ENCODE peak calls at places on chromosome X, in six cellular contexts. T is NT2/D1, M is GM12878, I is HepG2, R is K562, Y is H1. E is an unnamed sample.

GRCh38 chrX:44878780-44879179 is 5.8 kb downstream of the KDM6A start:
- DNase-seq in T (no peak), M (no peak), I (no peak), R (no peak), Y (no peak), E (no peak)

GRCh38 chrX:27660878-27661277 is 70.7 kb downstream of the DCAF8L2 start:
- DNase-seq in T (no peak), M (no peak), I (no peak), R (no peak), Y (no peak), E (no peak)

GRCh38 chrX:32392655-32393054 is 818.7 kb downstream of the DMD start:
- DNase-seq in T (no peak), M (no peak), I (no peak), R (no peak), Y (no peak), E (no peak)

GRCh38 chrX:139776614-139777013 is 68.6 kb upstream of the MCF2 start:
- DNase-seq in T (no peak), M (no peak), I (no peak), R (no peak), Y (no peak), E (no peak)

GRCh38 chrX:111511477-111511876 is at the start of gene SERTM2:
- DNase-seq in T (peak; percentile 47), M (no peak), I (no peak), R (no peak), Y (no peak), E (no peak)

GRCh38 chrX:23811135-23811781 is 28.3 kb downstream of the SAT1 start:
- DNase-seq in T (no peak), M (no peak), I (no peak), R (no peak), Y (no peak), E (no peak)

GRCh38 chrX:102899940-102900916 is 36.8 kb upstream of the RAB40AL start:
- DNase-seq in T (peak; percentile 61), M (peak; percentile 33), I (peak; percentile 39), R (peak; percentile 63), Y (no peak), E (peak; percentile 27)

GRCh38 chrX:151680805-151681204 is 14.5 kb upstream of the PRRG3 start:
- DNase-seq in T (peak; percentile 43), M (peak; percentile 12), I (peak; percentile 45), R (peak; percentile 75), Y (peak; percentile 21), E (peak; percentile 32)

GRCh38 chrX:151698485-151698884 is 3.2 kb downstream of the PRRG3 start:
- DNase-seq in T (no peak), M (no peak), I (no peak), R (no peak), Y (no peak), E (no peak)

GRCh38 chrX:30615229-30615628 is 37.7 kb upstream of the TASL start:
- DNase-seq in T (no peak), M (no peak), I (no peak), R (no peak), Y (no peak), E (no peak)

GRCh38 chrX:154056739-154057367 is 37.2 kb upstream of the IRAK1 start:
- DNase-seq in T (no peak), M (no peak), I (peak; percentile 86), R (no peak), Y (no peak), E (no peak)

GRCh38 chrX:20382518-20383291 is 116.0 kb upstream of the RPS6KA3 start:
- DNase-seq in T (no peak), M (peak; percentile 12), I (peak; percentile 84), R (no peak), Y (no peak), E (no peak)

GRCh38 chrX:138128025-138128671 is 562.2 kb downstream of the ZIC3 start:
- DNase-seq in T (peak; percentile 13), M (no peak), I (peak; percentile 2), R (peak; percentile 19), Y (no peak), E (peak; percentile 1)

GRCh38 chrX:46837543-46838481 is 969 bp downstream of the RP2 start:
- DNase-seq in T (no peak), M (no peak), I (peak; percentile 12), R (no peak), Y (no peak), E (no peak)

GRCh38 chrX:82466994-82467393 is 1041.1 kb upstream of the POU3F4 start:
- DNase-seq in T (no peak), M (no peak), I (no peak), R (no peak), Y (no peak), E (no peak)

GRCh38 chrX:41761702-41762101 is 37.7 kb downstream of the GPR82 start:
- DNase-seq in T (no peak), M (no peak), I (no peak), R (no peak), Y (no peak), E (no peak)

DNA sequence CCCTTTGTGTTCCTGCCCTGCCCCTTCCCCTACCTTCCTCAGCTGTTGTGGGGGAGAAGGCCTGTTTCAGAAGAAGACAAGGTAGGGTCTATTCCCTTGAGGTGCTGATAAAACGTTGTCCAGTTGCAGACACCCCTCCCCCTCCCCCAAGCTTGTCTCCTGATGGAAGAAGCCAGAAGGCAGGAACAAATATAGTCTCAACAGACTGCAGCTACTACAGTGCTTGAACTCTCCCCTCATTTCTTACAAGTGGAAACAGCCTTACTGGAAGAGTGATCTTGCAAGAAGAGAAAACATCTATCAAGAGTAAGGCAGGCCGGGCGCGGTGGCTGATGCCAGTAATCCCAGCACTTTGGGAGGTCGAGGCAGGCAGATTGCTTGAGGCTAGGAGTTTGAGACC is 11.0 kb upstream of the MAP7D3 start:
- DNase-seq in T (no peak), M (no peak), I (no peak), R (no peak), Y (no peak), E (no peak)
- TF ChIP-seq ZNF274 in T (no peak), M (no peak), I (no peak), R (no peak), Y (no peak), E (no peak)

DNA sequence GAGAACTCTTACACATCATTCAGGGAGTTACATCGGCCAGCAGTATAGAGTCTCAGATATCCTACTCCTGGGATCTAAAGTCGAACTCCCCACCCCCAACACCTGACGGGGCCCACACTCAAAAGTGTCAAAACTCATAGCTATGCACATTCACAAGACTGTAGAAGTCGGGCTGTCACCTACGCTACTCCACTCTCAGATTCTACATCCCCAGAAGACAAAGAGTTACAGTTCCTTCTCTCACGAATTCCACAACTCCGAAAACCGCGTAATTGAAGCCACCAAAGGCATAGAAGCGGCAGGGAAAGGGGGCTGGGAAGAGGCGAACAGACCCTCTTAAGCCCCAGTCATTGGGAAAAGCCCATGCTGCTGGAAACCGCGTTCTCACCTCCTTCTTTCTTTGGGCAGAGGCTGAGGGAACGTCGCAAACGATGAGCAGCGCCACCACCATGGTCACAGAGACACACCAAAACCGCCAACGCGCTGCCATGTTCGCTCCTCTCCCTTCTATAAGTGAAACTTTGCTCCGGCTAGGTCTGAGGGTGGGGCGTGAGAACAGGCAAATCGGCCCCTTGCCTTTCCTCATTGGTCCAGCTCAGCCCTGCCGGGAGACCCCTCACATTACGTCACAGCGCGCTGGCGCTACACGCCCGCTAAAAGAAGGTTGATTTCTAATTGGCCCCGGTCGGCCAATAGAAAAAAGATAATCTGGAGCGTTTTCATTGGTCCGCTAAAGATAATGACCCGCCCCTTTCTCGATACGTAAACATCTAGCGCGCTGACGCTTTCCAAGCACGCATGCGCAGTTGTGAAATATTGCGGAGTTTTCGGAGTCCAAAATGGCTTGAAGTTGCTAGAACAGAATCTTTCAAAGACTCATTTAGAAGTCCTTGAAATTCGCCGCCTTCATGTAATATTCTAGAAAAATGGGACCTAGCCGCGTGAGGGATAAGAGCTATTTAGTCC is at the start of gene MAGT1:
- DNase-seq in T (peak; percentile 94), M (peak; percentile 90), I (peak; percentile 94), R (peak; percentile 81), Y (peak; percentile 82), E (peak; percentile 92)
- TF ChIP-seq ZNF274 in T (no peak), M (no peak), I (no peak), R (no peak), Y (no peak), E (no peak)

DNA sequence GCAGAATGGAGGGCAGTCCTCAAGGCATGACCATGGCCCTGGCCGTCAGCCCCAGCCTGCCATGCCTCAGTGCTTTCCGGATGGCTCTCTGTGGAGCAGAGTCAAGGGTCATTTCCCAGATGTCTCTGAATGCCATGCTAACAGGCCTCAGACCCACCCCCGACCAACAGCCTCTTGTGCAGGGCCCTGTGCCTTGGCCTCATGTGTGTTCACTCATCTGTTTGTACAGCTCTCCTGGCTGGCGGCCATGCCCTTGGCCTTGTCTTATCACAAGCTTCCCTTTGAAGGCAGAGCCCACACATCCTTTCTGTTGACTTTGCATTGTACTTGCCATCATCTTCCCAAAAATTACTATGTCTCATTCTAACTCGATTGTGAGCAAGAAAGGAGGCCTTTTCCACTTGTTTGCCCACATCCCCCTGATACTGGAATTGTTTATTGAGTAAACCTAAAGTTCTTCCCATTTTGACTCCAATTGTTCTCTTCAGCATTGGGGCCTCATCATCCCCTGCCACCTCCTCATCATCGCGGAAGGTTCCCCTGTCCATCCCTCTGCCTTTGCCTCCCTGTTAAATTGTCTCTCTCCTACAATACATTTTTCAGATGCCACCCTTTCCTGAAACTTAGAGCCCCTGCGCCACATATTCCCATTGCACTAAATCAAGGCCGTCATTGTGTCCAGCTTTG is 6.3 kb downstream of the CA5B start:
- DNase-seq in T (no peak), M (no peak), I (peak; percentile 90), R (no peak), Y (no peak), E (no peak)
- TF ChIP-seq ZNF274 in T (no peak), M (no peak), I (no peak), R (no peak), Y (no peak), E (no peak)

GRCh38 chrX:69163936-69164741 is 1.1 kb downstream of the PJA1 start:
- DNase-seq in T (no peak), M (no peak), I (no peak), R (peak; percentile 56), Y (no peak), E (no peak)
- TF ChIP-seq ZNF274 in T (no peak), M (no peak), I (no peak), R (no peak), Y (no peak), E (no peak)

GRCh38 chrX:143837010-143837409 is 46.9 kb upstream of the UBE2NL start:
- DNase-seq in T (no peak), M (no peak), I (no peak), R (no peak), Y (no peak), E (no peak)

DNA sequence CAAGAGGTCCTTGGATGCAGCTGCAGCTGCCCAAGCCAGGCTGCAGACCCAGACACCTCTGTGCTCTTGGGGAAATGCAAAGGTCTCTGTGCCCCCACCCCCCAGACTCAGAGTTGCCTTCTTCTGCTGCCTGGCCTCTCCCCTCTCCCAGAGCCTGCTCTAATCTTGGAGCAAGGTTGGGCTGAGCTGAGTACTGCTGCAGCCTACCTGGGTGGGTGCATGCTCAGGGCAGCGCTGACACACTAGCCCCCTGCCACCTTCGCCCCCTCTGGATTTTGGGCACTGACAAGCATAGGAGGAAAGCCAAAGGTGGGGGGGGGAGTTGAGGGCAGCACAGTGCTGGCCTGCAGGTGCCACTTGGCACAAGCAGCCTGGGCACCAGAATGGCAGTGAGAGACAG is 46.4 kb upstream of the UBE2NL start:
- DNase-seq in T (no peak), M (no peak), I (no peak), R (no peak), Y (no peak), E (no peak)
- TF ChIP-seq ZNF274 in T (no peak), M (no peak), I (no peak), R (no peak), Y (no peak), E (no peak)

GRCh38 chrX:114058988-114059418 is 524.9 kb upstream of the HTR2C start:
- DNase-seq in T (no peak), M (no peak), I (no peak), R (no peak), Y (no peak), E (no peak)
- TF ChIP-seq ZNF274 in T (no peak), M (no peak), I (no peak), R (no peak), Y (no peak), E (no peak)